ENCODE peak calls at places on chromosome 14, in eight cellular contexts. J is upper lobe of right lung; S is adrenal gland; I is transverse colon; M is suprapubic skin; L is heart right ventricle; O is GM06990; F is CD8-positive, alpha-beta memory T cell. Q is an unnamed sample.
A peak's percentile ranks its signal among the peaks of the same experiment; 100 is the strongest.

GRCh38 chr14:59728294-59728693 is 142.3 kb downstream of the RTN1 start:
- DNase-seq in M (no peak), J (no peak), O (no peak), F (no peak), L (no peak), I (no peak), S (no peak), Q (no peak)

GRCh38 chr14:23883684-23884540 is 69.7 kb upstream of the DHRS4 start:
- DNase-seq in O (no peak), J (no peak), F (no peak), L (no peak), S (no peak), M (no peak), I (no peak), Q (no peak)

GRCh38 chr14:91112172-91112571 is 1.7 kb upstream of the DGLUCY start:
- DNase-seq in I (no peak), L (no peak), O (no peak), S (no peak), J (no peak), M (no peak), F (no peak), Q (no peak)

GRCh38 chr14:64723691-64724577 is 19.7 kb downstream of the PLEKHG3 start:
- DNase-seq in J (peak; percentile 50), S (no peak), O (no peak), I (no peak), F (peak; percentile 35), L (no peak), M (no peak), Q (no peak)

GRCh38 chr14:65164068-65164824 is 61.9 kb upstream of the MAX start:
- DNase-seq in S (no peak), F (no peak), J (no peak), O (peak; percentile 26), L (peak; percentile 40), I (no peak), M (no peak), Q (peak; percentile 56)

GRCh38 chr14:57029620-57030253 is 219.5 kb upstream of the OTX2 start:
- DNase-seq in O (no peak), I (no peak), F (no peak), S (no peak), M (no peak), L (no peak), J (no peak), Q (no peak)

GRCh38 chr14:104982548-104983230 is 2.9 kb upstream of the CLBA1 start:
- DNase-seq in M (peak; percentile 62), F (no peak), L (no peak), S (no peak), J (no peak), O (no peak), I (no peak), Q (no peak)

GRCh38 chr14:96084796-96085195 is 45.6 kb downstream of the C14orf132 start:
- DNase-seq in I (no peak), S (no peak), J (no peak), F (no peak), M (peak; percentile 33), O (no peak), L (no peak), Q (no peak)

GRCh38 chr14:103748539-103748867 is 32.9 kb downstream of the ZFYVE21 start:
- DNase-seq in I (no peak), F (peak; percentile 23), J (no peak), O (no peak), M (no peak), L (no peak), S (no peak), Q (peak; percentile 96)

GRCh38 chr14:92280554-92281262 is 42.3 kb upstream of the SLC24A4 start:
- DNase-seq in O (no peak), S (no peak), J (no peak), M (no peak), I (no peak), L (no peak), F (no peak), Q (peak; percentile 37)

GRCh38 chr14:76955575-76956252 is 72.8 kb downstream of the IRF2BPL start:
- DNase-seq in S (peak; percentile 73), O (no peak), L (peak; percentile 41), I (no peak), J (no peak), M (no peak), F (peak; percentile 54), Q (peak; percentile 78)

GRCh38 chr14:102050625-102051024 is 36.2 kb downstream of the HSP90AA1 start:
- DNase-seq in F (no peak), L (no peak), M (no peak), O (no peak), I (no peak), J (no peak), S (peak; percentile 93), Q (no peak)

GRCh38 chr14:95681153-95681552 is 5.1 kb upstream of the TCL1B start:
- DNase-seq in I (no peak), F (no peak), L (no peak), M (no peak), J (no peak), O (no peak), S (peak; percentile 2), Q (no peak)

GRCh38 chr14:79656496-79656895 is 554.8 kb downstream of the DIO2 start:
- DNase-seq in I (no peak), J (no peak), L (no peak), M (no peak), O (no peak), F (no peak), S (no peak), Q (no peak)

GRCh38 chr14:57749267-57749666 is 116.6 kb downstream of the SLC35F4 start:
- DNase-seq in L (no peak), M (no peak), O (no peak), S (no peak), I (no peak), J (no peak), F (no peak), Q (no peak)

GRCh38 chr14:91374287-91374880 is 43.2 kb downstream of the CCDC88C start:
- DNase-seq in O (no peak), F (no peak), I (no peak), S (no peak), L (no peak), M (no peak), J (no peak), Q (no peak)

GRCh38 chr14:22534547-22534946 is 54.5 kb downstream of the DAD1 start:
- DNase-seq in M (no peak), S (no peak), L (no peak), O (no peak), J (no peak), F (no peak), I (no peak), Q (no peak)
- H3K4me3 ChIP-seq in M (no peak overlapping the region), S (no peak overlapping the region), L (no peak overlapping the region), O (no peak overlapping the region), J (no peak overlapping the region), F (peak overlapping the region; percentile 21), I (no peak overlapping the region), Q (no peak overlapping the region)

GRCh38 chr14:69798339-69798735 is 1.3 kb upstream of the SLC10A1 start:
- DNase-seq in L (no peak), M (no peak), F (no peak), I (no peak), J (no peak), S (no peak), O (no peak), Q (no peak)

GRCh38 chr14:69794791-69795190 is 2.2 kb downstream of the SLC10A1 start:
- DNase-seq in I (no peak), O (no peak), J (no peak), L (no peak), S (no peak), F (no peak), M (no peak), Q (no peak)

GRCh38 chr14:69792887-69793421 is 4.1 kb downstream of the SLC10A1 start:
- DNase-seq in M (no peak), L (no peak), F (no peak), I (no peak), O (no peak), J (no peak), S (no peak), Q (no peak)

GRCh38 chr14:69796797-69797500 is at the start of gene SLC10A1:
- DNase-seq in M (no peak), I (no peak), J (no peak), S (peak; percentile 27), F (no peak), O (no peak), L (no peak), Q (no peak)

GRCh38 chr14:69797573-69798338 is 715 bp upstream of the SLC10A1 start:
- DNase-seq in L (no peak), F (no peak), M (no peak), I (peak; percentile 66), S (no peak), O (no peak), J (peak; percentile 69), Q (no peak)
- H3K4me3 ChIP-seq in L (no peak overlapping the region), F (no peak overlapping the region), M (no peak overlapping the region), I (no peak overlapping the region), S (no peak overlapping the region), O (no peak overlapping the region), J (no peak overlapping the region), Q (no peak overlapping the region)

DNA sequence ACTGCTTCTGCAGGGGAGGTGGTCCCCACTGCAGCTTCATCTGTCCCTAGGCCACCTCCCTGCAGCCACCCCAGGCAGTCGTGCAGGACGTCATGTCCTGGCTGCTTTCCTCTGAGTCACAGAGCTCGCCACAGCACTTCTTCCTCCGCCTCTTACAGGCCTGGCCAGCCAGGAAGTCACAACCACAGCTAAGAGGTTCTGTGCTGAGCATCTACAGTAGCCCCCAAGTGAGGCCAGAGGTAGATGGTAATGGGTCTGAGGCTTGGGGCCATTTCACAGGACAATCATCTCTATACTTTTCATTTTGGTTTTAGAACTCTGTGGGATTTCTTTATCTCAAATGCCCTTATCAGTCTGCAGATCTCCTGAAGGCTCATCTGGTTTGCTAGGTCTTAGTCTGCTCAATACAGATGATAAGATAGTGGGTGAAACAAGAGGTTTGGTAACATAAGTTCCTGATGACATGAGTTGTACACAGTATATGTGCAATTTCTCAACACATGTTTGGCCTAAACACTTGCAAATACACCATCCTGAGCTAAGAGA is 106.4 kb downstream of the ARF6 start:
- DNase-seq in J (peak; percentile 83), L (peak; percentile 82), S (peak; percentile 89), F (peak; percentile 70), M (peak; percentile 91), I (peak; percentile 89), O (peak; percentile 72), Q (peak; percentile 59)
- H3K4me3 ChIP-seq in J (no peak overlapping the region), L (no peak overlapping the region), S (no peak overlapping the region), F (peak overlapping the region; percentile 61), M (no peak overlapping the region), I (no peak overlapping the region), O (no peak overlapping the region), Q (no peak overlapping the region)

GRCh38 chr14:74241611-74242005 is 2.4 kb downstream of the VSX2 start:
- DNase-seq in S (no peak), F (no peak), L (no peak), O (no peak), J (no peak), M (no peak), I (no peak), Q (no peak)

GRCh38 chr14:74242055-74243042 is 3.1 kb downstream of the VSX2 start:
- DNase-seq in J (no peak), S (no peak), M (no peak), L (no peak), I (no peak), F (no peak), O (no peak), Q (no peak)

GRCh38 chr14:74238974-74239847 is at the start of gene VSX2:
- DNase-seq in O (no peak), I (no peak), J (no peak), S (no peak), M (no peak), L (no peak), F (no peak), Q (no peak)

GRCh38 chr14:74240794-74241610 is 1.8 kb downstream of the VSX2 start:
- DNase-seq in S (no peak), F (no peak), M (no peak), J (no peak), O (no peak), I (no peak), L (no peak), Q (no peak)

GRCh38 chr14:74239848-74240793 is 872 bp downstream of the VSX2 start:
- DNase-seq in M (no peak), S (no peak), L (no peak), O (no peak), J (no peak), F (no peak), I (no peak), Q (no peak)
- H3K4me3 ChIP-seq in M (peak overlapping the region; percentile 33), S (no peak overlapping the region), L (peak overlapping the region; percentile 25), O (peak overlapping the region; percentile 5), J (peak overlapping the region; percentile 29), F (peak overlapping the region; percentile 32), I (no peak overlapping the region), Q (no peak overlapping the region)

Q was measured in Jurkat, Clone E6-1.